ENCODE peak calls at places on chromosomes 11 and 22, in four cellular contexts. F, N, X and B are unnamed samples.

GRCh38 chr22:39522567-39523300 is 2.4 kb downstream of the ATF4 start:
- DNase-seq in N (peak), F (peak), X (no peak), B (no peak)

GRCh38 chr22:21074092-21074715 is 28.5 kb downstream of the LRRC74B start:
- DNase-seq in X (no peak), F (no peak), N (no peak), B (no peak)

GRCh38 chr11:134364261-134364660 is 32.5 kb downstream of the GLB1L2 start:
- DNase-seq in X (no peak), N (peak), F (no peak), B (no peak)

GRCh38 chr11:103086461-103086860 is 5.5 kb downstream of the DCUN1D5 start:
- DNase-seq in N (no peak), F (no peak), X (no peak), B (no peak)

GRCh38 chr11:16395601-16396000 is 39.3 kb upstream of the SOX6 start:
- DNase-seq in N (no peak), X (no peak), F (no peak), B (no peak)

GRCh38 chr11:697811-698311 is 2.2 kb downstream of the TMEM80 start:
- DNase-seq in F (no peak), X (no peak), N (no peak), B (no peak)

GRCh38 chr11:2795491-2795991 is 90.0 kb downstream of the CDKN1C start:
- DNase-seq in X (peak), F (peak), N (peak), B (no peak)

GRCh38 chr11:18253222-18253621 is 4.8 kb upstream of the SAA2 start:
- DNase-seq in F (no peak), X (no peak), N (no peak), B (no peak)

GRCh38 chr11:17827006-17827405 is 92.4 kb downstream of the KCNC1 start:
- DNase-seq in X (no peak), N (no peak), F (no peak), B (no peak)

GRCh38 chr11:64449381-64450167 is 90.6 kb downstream of the RPS6KA4 start:
- DNase-seq in X (peak), F (peak), N (peak), B (no peak)

GRCh38 chr11:99505319-99505718 is 484.6 kb downstream of the CNTN5 start:
- DNase-seq in F (no peak), N (no peak), X (no peak), B (no peak)

GRCh38 chr22:40046126-40046525 is 51.4 kb downstream of the FAM83F start:
- DNase-seq in F (no peak), X (no peak), N (no peak), B (no peak)

GRCh38 chr11:94597896-94598295 is 30.7 kb downstream of the PIWIL4 start:
- DNase-seq in N (no peak), X (no peak), F (no peak), B (no peak)

DNA sequence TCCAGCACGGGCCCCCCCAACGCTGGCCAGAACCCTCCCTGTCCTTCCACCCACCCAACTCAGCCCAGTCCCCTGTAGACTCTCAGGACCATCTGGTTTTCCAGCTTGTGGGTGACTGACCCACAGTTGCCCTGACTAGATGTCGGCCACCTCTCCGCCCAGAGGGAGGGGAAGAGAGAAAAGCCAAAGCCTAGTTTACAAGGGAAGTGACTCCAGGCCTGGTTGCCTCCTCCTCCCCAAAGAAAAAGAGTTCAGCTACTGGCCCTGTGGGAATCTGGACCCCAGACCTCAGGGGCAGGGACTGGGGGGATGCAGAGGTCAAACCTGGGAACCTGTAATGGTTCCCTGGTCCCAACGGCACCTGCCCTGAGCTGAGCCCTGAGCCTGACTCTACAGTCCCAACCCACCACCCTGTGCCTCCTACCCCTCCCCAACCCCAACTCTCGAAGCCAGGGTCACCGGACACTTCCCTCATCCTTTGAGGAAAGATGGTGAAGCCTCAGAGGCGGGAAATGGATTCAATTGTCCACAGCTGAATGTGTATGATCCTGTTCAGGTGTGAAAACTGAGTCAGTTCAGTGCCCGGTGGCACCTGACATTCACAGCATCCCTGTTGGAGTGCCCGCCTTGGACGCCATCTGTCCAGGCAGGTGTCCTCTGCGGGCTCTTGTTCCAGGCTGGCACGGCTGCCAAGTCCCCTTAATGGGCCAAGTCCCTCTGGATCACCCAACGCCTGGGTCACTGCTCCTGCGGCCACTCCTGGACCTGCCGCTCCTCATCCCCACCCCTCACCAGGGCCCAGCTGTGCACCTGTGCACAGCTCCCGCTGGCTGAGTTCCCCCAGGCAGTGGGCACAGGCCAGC is 21.0 kb upstream of the WNT7B start:
- DNase-seq in X (no peak), N (peak), F (no peak), B (no peak)
- H3K27ac ChIP-seq in X (no peak), N (peak), F (peak), B (peak)

GRCh38 chr22:17870408-17870807 is 96.1 kb upstream of the BID start:
- DNase-seq in F (no peak), N (no peak), X (no peak), B (no peak)

GRCh38 chr22:17871726-17872458 is 97.6 kb upstream of the BID start:
- DNase-seq in N (no peak), X (no peak), F (no peak), B (peak)

GRCh38 chr22:17867160-17867785 is 93.0 kb upstream of the BID start:
- DNase-seq in X (no peak), F (peak), N (no peak), B (no peak)

GRCh38 chr22:17868771-17869170 is 94.5 kb upstream of the BID start:
- DNase-seq in X (no peak), F (no peak), N (no peak), B (no peak)

GRCh38 chr22:17869285-17870096 is 95.2 kb upstream of the BID start:
- DNase-seq in N (no peak), X (no peak), F (no peak), B (peak)
- H3K27ac ChIP-seq in N (no peak), X (no peak), F (peak), B (peak)

DNA sequence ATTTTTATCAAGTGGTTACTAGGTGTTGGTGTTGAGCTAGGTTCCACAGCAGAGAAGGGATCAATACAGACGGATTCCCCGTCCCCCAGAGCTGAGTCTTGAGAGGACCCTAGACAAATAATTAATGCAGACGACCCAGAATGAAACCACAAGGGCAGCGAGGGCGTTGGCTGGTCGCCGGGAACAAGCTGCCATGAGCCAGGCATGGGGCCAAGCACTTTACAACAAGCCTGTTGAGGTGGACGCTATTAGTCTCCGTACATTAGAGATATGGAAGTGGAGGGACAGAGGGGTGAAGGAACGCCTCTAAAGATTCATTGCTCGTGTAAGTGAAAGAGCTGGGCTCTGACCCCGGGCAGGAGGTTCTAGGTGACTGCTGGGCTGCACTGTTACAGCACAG is 77.1 kb upstream of the EIF3D start:
- DNase-seq in N (no peak), F (no peak), X (no peak), B (no peak)
- H3K27ac ChIP-seq in N (no peak), F (no peak), X (no peak), B (no peak)

GRCh38 chr22:46656856-46657654 is 36.9 kb downstream of the GRAMD4 start:
- DNase-seq in N (no peak), F (no peak), X (no peak), B (no peak)

GRCh38 chr22:46654927-46655595 is 34.9 kb downstream of the GRAMD4 start:
- DNase-seq in N (no peak), X (no peak), F (no peak), B (no peak)

GRCh38 chr22:46657655-46657953 is 37.4 kb downstream of the GRAMD4 start:
- DNase-seq in X (no peak), N (no peak), F (no peak), B (no peak)

GRCh38 chr22:46654426-46654825 is 34.2 kb downstream of the GRAMD4 start:
- DNase-seq in N (no peak), X (no peak), F (no peak), B (no peak)

DNA sequence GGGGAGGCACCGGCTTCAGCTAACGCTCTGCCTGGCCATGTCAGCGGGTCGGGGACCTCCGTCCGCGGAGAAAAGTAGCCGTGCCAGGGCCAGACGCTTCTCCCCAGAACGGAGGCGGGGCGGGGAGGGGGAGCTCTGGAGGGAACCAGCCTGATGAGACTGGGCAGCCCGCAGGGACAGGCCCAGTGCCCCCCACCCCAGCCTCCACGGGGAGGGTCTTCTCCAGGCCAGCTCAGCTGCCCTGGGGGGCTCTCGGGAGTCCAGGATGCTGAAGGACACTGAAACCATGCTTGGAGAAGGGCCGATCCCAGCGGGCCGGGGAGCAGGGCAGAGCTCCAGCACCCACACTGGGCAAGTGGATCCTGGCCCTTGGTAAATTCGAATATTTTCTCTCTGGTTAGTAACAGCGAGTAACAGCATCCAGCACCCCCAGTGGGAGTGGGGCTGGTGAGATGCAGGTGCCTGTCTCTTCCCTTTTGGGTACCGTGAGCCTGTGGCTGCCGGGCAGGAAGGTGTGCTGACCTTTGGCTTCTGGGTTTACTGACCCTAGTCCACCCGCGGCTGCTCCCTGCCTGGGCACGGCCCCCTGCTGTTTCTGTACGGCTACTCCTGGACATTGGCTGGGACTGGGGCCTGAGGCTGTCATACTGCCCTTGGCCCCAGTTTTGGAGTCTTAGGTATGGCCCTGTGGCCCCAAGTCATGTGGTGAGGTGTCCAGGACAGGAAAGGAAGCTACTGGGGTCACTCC is 35.8 kb downstream of the GRAMD4 start:
- DNase-seq in F (no peak), N (no peak), X (no peak), B (no peak)
- H3K27ac ChIP-seq in F (no peak), N (no peak), X (no peak), B (no peak)

GRCh38 chr22:32672542-32672941 is 129.0 kb upstream of the TIMP3 start:
- DNase-seq in F (no peak), N (no peak), X (no peak), B (peak)
- H3K27ac ChIP-seq in F (no peak), N (no peak), X (no peak), B (no peak)

DNA sequence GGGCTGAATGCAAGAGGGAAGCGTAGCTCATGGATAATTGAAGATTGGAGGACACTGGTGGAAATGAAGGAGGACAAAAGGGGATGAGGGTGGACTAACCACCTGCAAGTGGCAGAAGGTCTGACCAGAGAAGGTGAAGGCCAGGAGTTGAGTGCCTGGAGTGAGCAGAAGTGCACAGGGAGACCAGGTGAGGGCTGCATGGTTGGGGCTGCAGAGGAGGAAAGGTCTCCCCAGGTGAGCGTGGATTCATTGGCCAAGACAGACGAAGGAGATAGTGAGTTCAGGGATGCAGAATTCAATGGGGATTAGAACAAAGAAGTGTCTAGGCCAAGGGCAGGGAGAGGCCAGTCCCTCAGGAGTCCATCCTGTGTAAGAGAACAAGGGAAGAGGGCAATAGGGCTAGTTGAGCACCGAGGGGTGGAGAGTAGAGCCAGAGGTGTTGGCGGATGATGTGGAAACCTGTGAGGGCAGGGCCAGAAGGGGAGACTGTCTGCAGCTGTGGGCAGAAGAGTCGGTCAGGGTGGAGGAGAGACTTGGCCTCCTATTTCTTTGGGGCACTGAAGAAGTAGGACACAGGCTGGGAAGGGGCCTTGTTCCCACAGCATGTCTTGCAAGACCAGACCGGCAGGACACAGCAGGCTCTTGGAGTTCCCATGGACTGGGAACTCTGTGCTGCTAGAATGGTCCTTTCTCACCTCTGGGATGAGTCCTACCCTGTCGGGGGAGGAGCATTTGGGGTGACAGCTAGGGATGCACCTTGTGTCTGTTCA is 6.7 kb downstream of the TRIM29 start:
- DNase-seq in F (no peak), N (peak), X (no peak), B (no peak)
- H3K27ac ChIP-seq in F (no peak), N (no peak), X (no peak), B (no peak)